ENCODE peak calls at places on chromosomes 1 and 21, in ten cellular contexts. U is brain microvascular endothelial cell, F is hypothalamus, Z is cardiac muscle cell, L is stomach, T is GM12892, W is T follicular helper cell, J is SK-N-DZ, H is H7, V is psoas muscle. O is an unnamed sample.

GRCh38 chr1:62084304-62084905 is 110.2 kb upstream of the L1TD1 start:
- DNase-seq in U (no peak), F (no peak), Z (no peak), L (no peak), T (no peak), W (no peak), J (no peak), H (no peak), V (no peak), O (no peak)

GRCh38 chr1:185694081-185694480 is 40.1 kb upstream of the HMCN1 start:
- DNase-seq in U (peak), F (no peak), Z (no peak), L (no peak), T (no peak), W (no peak), J (no peak), H (no peak), V (no peak), O (no peak)

GRCh38 chr1:153627797-153628626 is at the start of gene S100A1:
- DNase-seq in U (no peak), F (no peak), Z (no peak), L (no peak), T (no peak), W (no peak), J (no peak), H (peak), V (peak), O (no peak)

GRCh38 chr1:39266269-39266668 is 61.8 kb downstream of the MACF1 start:
- DNase-seq in U (no peak), F (no peak), Z (no peak), L (no peak), T (no peak), W (no peak), J (peak), H (peak), V (no peak), O (peak)

GRCh38 chr1:155698382-155699038 is 9.6 kb downstream of the DAP3 start:
- DNase-seq in U (peak), F (no peak), Z (no peak), L (no peak), T (no peak), W (no peak), J (no peak), H (no peak), V (no peak), O (no peak)

GRCh38 chr21:46374761-46375389 is 50.9 kb downstream of the PCNT start:
- DNase-seq in U (no peak), F (no peak), Z (no peak), L (no peak), T (no peak), W (no peak), J (no peak), H (no peak), V (peak), O (no peak)

GRCh38 chr1:109228167-109228566 is 14.4 kb downstream of the SARS1 start:
- DNase-seq in U (no peak), F (no peak), Z (no peak), L (no peak), T (no peak), W (no peak), J (no peak), H (no peak), V (no peak), O (no peak)

GRCh38 chr1:38068220-38068979 is 21.8 kb upstream of the POU3F1 start:
- DNase-seq in U (no peak), F (no peak), Z (no peak), L (no peak), T (no peak), W (no peak), J (no peak), H (peak), V (no peak), O (no peak)

GRCh38 chr1:213051881-213052202 is 801 bp downstream of the RPS6KC1 start:
- DNase-seq in U (no peak), F (no peak), Z (no peak), L (no peak), T (no peak), W (no peak), J (no peak), H (no peak), V (no peak), O (no peak)

GRCh38 chr1:118335372-118335771 is 150.3 kb upstream of the SPAG17 start:
- DNase-seq in U (peak), F (no peak), Z (no peak), L (no peak), T (peak), W (no peak), J (no peak), H (no peak), V (no peak), O (no peak)

GRCh38 chr1:89898150-89898549 is 77.3 kb downstream of the LRRC8D start:
- DNase-seq in U (no peak), F (no peak), Z (no peak), L (no peak), T (no peak), W (no peak), J (no peak), H (no peak), V (no peak), O (no peak)